ENCODE peak calls at places on chromosome 20, in ten cellular contexts. One of them, this sample, is unnamed.

GRCh38 chr20:46013826-46014516 is 5.3 kb downstream of the MMP9 start:
- DNase-seq in foreskin fibroblast: no peak
- DNase-seq in left lung: no peak
- DNase-seq in CD8-positive, alpha-beta T cell: peak
- DNase-seq in sigmoid colon: no peak
- DNase-seq in MM.1S: peak
- DNase-seq in OCI-LY7: peak
- DNase-seq in Caco-2: peak
- DNase-seq in heart right ventricle: no peak
- DNase-seq in spleen: peak
- DNase-seq in this sample: peak

GRCh38 chr20:58580493-58580835 is 65.3 kb upstream of the APCDD1L start:
- DNase-seq in OCI-LY7: no peak
- DNase-seq in MM.1S: no peak
- DNase-seq in sigmoid colon: peak
- DNase-seq in foreskin fibroblast: no peak
- DNase-seq in left lung: no peak
- DNase-seq in heart right ventricle: no peak
- DNase-seq in CD8-positive, alpha-beta T cell: no peak
- DNase-seq in spleen: no peak
- DNase-seq in Caco-2: no peak
- DNase-seq in this sample: no peak

GRCh38 chr20:63599396-63600050 is 25.5 kb upstream of the HELZ2 start:
- DNase-seq in OCI-LY7: no peak
- DNase-seq in heart right ventricle: no peak
- DNase-seq in spleen: no peak
- DNase-seq in left lung: no peak
- DNase-seq in MM.1S: no peak
- DNase-seq in foreskin fibroblast: no peak
- DNase-seq in Caco-2: no peak
- DNase-seq in sigmoid colon: no peak
- DNase-seq in CD8-positive, alpha-beta T cell: no peak
- DNase-seq in this sample: no peak

GRCh38 chr20:17036546-17036945 is 190.3 kb upstream of the PCSK2 start:
- DNase-seq in Caco-2: no peak
- DNase-seq in CD8-positive, alpha-beta T cell: no peak
- DNase-seq in MM.1S: no peak
- DNase-seq in spleen: no peak
- DNase-seq in OCI-LY7: no peak
- DNase-seq in sigmoid colon: no peak
- DNase-seq in heart right ventricle: no peak
- DNase-seq in left lung: no peak
- DNase-seq in foreskin fibroblast: no peak
- DNase-seq in this sample: no peak

GRCh38 chr20:3222635-3223600 is 13.6 kb downstream of the ITPA start:
- DNase-seq in sigmoid colon: no peak
- DNase-seq in Caco-2: peak
- DNase-seq in spleen: peak
- DNase-seq in heart right ventricle: peak
- DNase-seq in OCI-LY7: peak
- DNase-seq in MM.1S: no peak
- DNase-seq in left lung: no peak
- DNase-seq in CD8-positive, alpha-beta T cell: no peak
- DNase-seq in foreskin fibroblast: no peak
- DNase-seq in this sample: no peak

GRCh38 chr20:4038047-4038459 is 22.7 kb upstream of the RNF24 start:
- DNase-seq in heart right ventricle: peak
- DNase-seq in MM.1S: peak
- DNase-seq in foreskin fibroblast: peak
- DNase-seq in sigmoid colon: peak
- DNase-seq in left lung: peak
- DNase-seq in Caco-2: peak
- DNase-seq in OCI-LY7: peak
- DNase-seq in CD8-positive, alpha-beta T cell: peak
- DNase-seq in spleen: peak
- DNase-seq in this sample: peak

GRCh38 chr20:41172296-41173140 is 35.2 kb downstream of the PLCG1 start:
- DNase-seq in MM.1S: no peak
- DNase-seq in foreskin fibroblast: peak
- DNase-seq in sigmoid colon: peak
- DNase-seq in heart right ventricle: peak
- DNase-seq in Caco-2: no peak
- DNase-seq in CD8-positive, alpha-beta T cell: no peak
- DNase-seq in OCI-LY7: no peak
- DNase-seq in left lung: peak
- DNase-seq in spleen: peak
- DNase-seq in this sample: peak

GRCh38 chr20:9021699-9022098 is 47.2 kb upstream of the PLCB4 start:
- DNase-seq in foreskin fibroblast: peak
- DNase-seq in MM.1S: no peak
- DNase-seq in Caco-2: no peak
- DNase-seq in sigmoid colon: no peak
- DNase-seq in CD8-positive, alpha-beta T cell: no peak
- DNase-seq in OCI-LY7: no peak
- DNase-seq in left lung: no peak
- DNase-seq in heart right ventricle: peak
- DNase-seq in spleen: no peak
- DNase-seq in this sample: peak

GRCh38 chr20:61253264-61253639 is 1.2 kb downstream of the CDH4 start:
- DNase-seq in sigmoid colon: no peak
- DNase-seq in MM.1S: no peak
- DNase-seq in spleen: no peak
- DNase-seq in OCI-LY7: no peak
- DNase-seq in heart right ventricle: no peak
- DNase-seq in left lung: no peak
- DNase-seq in foreskin fibroblast: peak
- DNase-seq in CD8-positive, alpha-beta T cell: no peak
- DNase-seq in Caco-2: no peak
- DNase-seq in this sample: peak

GRCh38 chr20:8334641-8335040 is 202.6 kb downstream of the PLCB1 start:
- DNase-seq in Caco-2: no peak
- DNase-seq in MM.1S: no peak
- DNase-seq in OCI-LY7: no peak
- DNase-seq in foreskin fibroblast: no peak
- DNase-seq in heart right ventricle: no peak
- DNase-seq in sigmoid colon: no peak
- DNase-seq in CD8-positive, alpha-beta T cell: no peak
- DNase-seq in left lung: no peak
- DNase-seq in spleen: no peak
- DNase-seq in this sample: no peak

GRCh38 chr20:32970115-32970972 is 33.9 kb downstream of the SUN5 start:
- DNase-seq in left lung: no peak
- DNase-seq in CD8-positive, alpha-beta T cell: no peak
- DNase-seq in heart right ventricle: no peak
- DNase-seq in MM.1S: no peak
- DNase-seq in OCI-LY7: no peak
- DNase-seq in Caco-2: no peak
- DNase-seq in spleen: no peak
- DNase-seq in sigmoid colon: peak
- DNase-seq in foreskin fibroblast: no peak
- DNase-seq in this sample: no peak

GRCh38 chr20:32970973-32971300 is 33.3 kb downstream of the SUN5 start:
- DNase-seq in heart right ventricle: no peak
- DNase-seq in Caco-2: no peak
- DNase-seq in spleen: no peak
- DNase-seq in OCI-LY7: no peak
- DNase-seq in sigmoid colon: peak
- DNase-seq in CD8-positive, alpha-beta T cell: no peak
- DNase-seq in left lung: no peak
- DNase-seq in MM.1S: no peak
- DNase-seq in foreskin fibroblast: no peak
- DNase-seq in this sample: no peak

GRCh38 chr20:32973077-32973717 is 31.0 kb downstream of the SUN5 start:
- DNase-seq in MM.1S: no peak
- DNase-seq in spleen: no peak
- DNase-seq in sigmoid colon: no peak
- DNase-seq in Caco-2: no peak
- DNase-seq in left lung: no peak
- DNase-seq in OCI-LY7: no peak
- DNase-seq in foreskin fibroblast: no peak
- DNase-seq in CD8-positive, alpha-beta T cell: no peak
- DNase-seq in heart right ventricle: no peak
- DNase-seq in this sample: no peak

GRCh38 chr20:32972181-32973076 is 31.8 kb downstream of the SUN5 start:
- DNase-seq in CD8-positive, alpha-beta T cell: peak
- DNase-seq in left lung: no peak
- DNase-seq in OCI-LY7: peak
- DNase-seq in Caco-2: no peak
- DNase-seq in MM.1S: peak
- DNase-seq in sigmoid colon: peak
- DNase-seq in foreskin fibroblast: no peak
- DNase-seq in heart right ventricle: no peak
- DNase-seq in spleen: peak
- DNase-seq in this sample: no peak

GRCh38 chr20:32971703-32972161 is 32.5 kb downstream of the SUN5 start:
- DNase-seq in heart right ventricle: no peak
- DNase-seq in CD8-positive, alpha-beta T cell: no peak
- DNase-seq in spleen: no peak
- DNase-seq in Caco-2: no peak
- DNase-seq in MM.1S: no peak
- DNase-seq in foreskin fibroblast: no peak
- DNase-seq in left lung: no peak
- DNase-seq in OCI-LY7: peak
- DNase-seq in sigmoid colon: peak
- DNase-seq in this sample: no peak
- H3K4me3 ChIP-seq in heart right ventricle: no peak
- H3K4me3 ChIP-seq in CD8-positive, alpha-beta T cell: peak
- H3K4me3 ChIP-seq in spleen: no peak
- H3K4me3 ChIP-seq in Caco-2: no peak
- H3K4me3 ChIP-seq in MM.1S: no peak
- H3K4me3 ChIP-seq in foreskin fibroblast: no peak
- H3K4me3 ChIP-seq in left lung: no peak
- H3K4me3 ChIP-seq in OCI-LY7: peak
- H3K4me3 ChIP-seq in sigmoid colon: no peak
- H3K4me3 ChIP-seq in this sample: no peak

GRCh38 chr20:2086177-2086979 is 15.2 kb upstream of the STK35 start:
- DNase-seq in spleen: no peak
- DNase-seq in foreskin fibroblast: no peak
- DNase-seq in heart right ventricle: no peak
- DNase-seq in OCI-LY7: no peak
- DNase-seq in left lung: no peak
- DNase-seq in Caco-2: no peak
- DNase-seq in sigmoid colon: no peak
- DNase-seq in CD8-positive, alpha-beta T cell: no peak
- DNase-seq in MM.1S: no peak
- DNase-seq in this sample: peak
- TF ChIP-seq CTCF in spleen: no peak
- TF ChIP-seq CTCF in foreskin fibroblast: peak
- TF ChIP-seq CTCF in heart right ventricle: no peak
- TF ChIP-seq CTCF in OCI-LY7: no peak
- TF ChIP-seq CTCF in left lung: no peak
- TF ChIP-seq CTCF in Caco-2: peak
- TF ChIP-seq CTCF in sigmoid colon: peak
- TF ChIP-seq CTCF in CD8-positive, alpha-beta T cell: no peak
- TF ChIP-seq CTCF in MM.1S: no peak
- TF ChIP-seq CTCF in this sample: peak

GRCh38 chr20:57379263-57379647 is 11.9 kb upstream of the RBM38 start:
- DNase-seq in spleen: no peak
- DNase-seq in heart right ventricle: no peak
- DNase-seq in left lung: no peak
- DNase-seq in sigmoid colon: no peak
- DNase-seq in Caco-2: no peak
- DNase-seq in MM.1S: no peak
- DNase-seq in OCI-LY7: no peak
- DNase-seq in foreskin fibroblast: no peak
- DNase-seq in CD8-positive, alpha-beta T cell: no peak
- DNase-seq in this sample: no peak

GRCh38 chr20:57381596-57382503 is 9.3 kb upstream of the RBM38 start:
- DNase-seq in spleen: peak
- DNase-seq in foreskin fibroblast: peak
- DNase-seq in MM.1S: peak
- DNase-seq in OCI-LY7: peak
- DNase-seq in Caco-2: peak
- DNase-seq in CD8-positive, alpha-beta T cell: peak
- DNase-seq in sigmoid colon: peak
- DNase-seq in heart right ventricle: peak
- DNase-seq in left lung: peak
- DNase-seq in this sample: peak

GRCh38 chr20:57378646-57379262 is 12.4 kb upstream of the RBM38 start:
- DNase-seq in foreskin fibroblast: no peak
- DNase-seq in Caco-2: no peak
- DNase-seq in spleen: no peak
- DNase-seq in sigmoid colon: no peak
- DNase-seq in left lung: no peak
- DNase-seq in CD8-positive, alpha-beta T cell: no peak
- DNase-seq in MM.1S: no peak
- DNase-seq in heart right ventricle: no peak
- DNase-seq in OCI-LY7: no peak
- DNase-seq in this sample: no peak

GRCh38 chr20:57378107-57378506 is 13.1 kb upstream of the RBM38 start:
- DNase-seq in spleen: no peak
- DNase-seq in OCI-LY7: no peak
- DNase-seq in sigmoid colon: no peak
- DNase-seq in CD8-positive, alpha-beta T cell: no peak
- DNase-seq in left lung: no peak
- DNase-seq in heart right ventricle: no peak
- DNase-seq in foreskin fibroblast: no peak
- DNase-seq in MM.1S: no peak
- DNase-seq in Caco-2: no peak
- DNase-seq in this sample: no peak

DNA sequence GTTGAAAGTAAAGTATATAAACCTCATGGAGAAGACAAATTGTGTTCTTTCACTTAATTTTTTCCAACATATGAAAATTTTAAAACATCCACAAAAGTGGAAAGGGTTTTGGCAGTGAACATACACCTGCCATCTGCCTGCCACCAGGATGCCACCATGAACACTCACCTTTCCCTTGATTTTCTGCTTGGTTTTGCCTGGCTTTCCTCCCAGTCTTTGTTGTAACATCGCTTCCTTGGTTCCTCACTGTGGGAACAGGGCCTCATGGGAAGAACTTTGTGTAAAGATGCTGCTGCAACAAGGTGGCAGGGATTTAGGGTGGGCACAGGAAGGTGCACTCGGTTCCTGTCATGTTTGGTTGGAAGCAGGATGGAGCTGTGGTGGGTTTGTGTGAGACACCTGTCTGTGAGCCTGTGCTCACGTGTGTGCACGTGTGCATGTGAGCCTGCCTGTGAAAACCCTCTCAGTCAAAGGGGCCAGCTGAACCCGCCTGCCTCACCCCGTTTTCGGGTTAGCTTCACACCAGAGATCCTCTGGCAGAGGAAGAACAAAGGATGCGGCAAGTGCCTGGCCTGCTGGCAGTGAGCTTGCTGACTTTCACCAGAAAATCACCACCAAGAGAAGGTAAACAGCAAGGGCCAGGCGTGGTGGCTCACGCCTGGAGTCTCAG is 11.0 kb upstream of the RBM38 start:
- DNase-seq in left lung: no peak
- DNase-seq in foreskin fibroblast: no peak
- DNase-seq in heart right ventricle: no peak
- DNase-seq in OCI-LY7: no peak
- DNase-seq in spleen: peak
- DNase-seq in sigmoid colon: no peak
- DNase-seq in MM.1S: no peak
- DNase-seq in Caco-2: no peak
- DNase-seq in CD8-positive, alpha-beta T cell: no peak
- DNase-seq in this sample: no peak
- H3K4me3 ChIP-seq in left lung: no peak
- H3K4me3 ChIP-seq in foreskin fibroblast: no peak
- H3K4me3 ChIP-seq in heart right ventricle: no peak
- H3K4me3 ChIP-seq in OCI-LY7: no peak
- H3K4me3 ChIP-seq in spleen: no peak
- H3K4me3 ChIP-seq in sigmoid colon: no peak
- H3K4me3 ChIP-seq in MM.1S: no peak
- H3K4me3 ChIP-seq in Caco-2: no peak
- H3K4me3 ChIP-seq in CD8-positive, alpha-beta T cell: no peak
- H3K4me3 ChIP-seq in this sample: no peak

GRCh38 chr20:44629017-44629385 is 22.5 kb downstream of the ADA start:
- DNase-seq in heart right ventricle: no peak
- DNase-seq in left lung: no peak
- DNase-seq in spleen: no peak
- DNase-seq in MM.1S: no peak
- DNase-seq in CD8-positive, alpha-beta T cell: no peak
- DNase-seq in sigmoid colon: no peak
- DNase-seq in Caco-2: no peak
- DNase-seq in foreskin fibroblast: no peak
- DNase-seq in OCI-LY7: no peak
- DNase-seq in this sample: no peak
- TF ChIP-seq CTCF in heart right ventricle: no peak
- TF ChIP-seq CTCF in left lung: no peak
- TF ChIP-seq CTCF in spleen: no peak
- TF ChIP-seq CTCF in MM.1S: no peak
- TF ChIP-seq CTCF in CD8-positive, alpha-beta T cell: no peak
- TF ChIP-seq CTCF in sigmoid colon: no peak
- TF ChIP-seq CTCF in Caco-2: no peak
- TF ChIP-seq CTCF in foreskin fibroblast: no peak
- TF ChIP-seq CTCF in OCI-LY7: no peak
- TF ChIP-seq CTCF in this sample: no peak